ENCODE peak calls at places on chromosomes 5 and 9, in seven cellular contexts. Q, P, X, W, F, A and J are unnamed samples. For H3K9me3, the result is how much of the 10 kb centered on the place peaks cover.

GRCh38 chr5:113552620-113553019 is 39.1 kb downstream of the YTHDC2 start:
- DNase-seq in A (no peak), X (no peak), W (no peak), P (no peak), F (no peak), Q (no peak), J (no peak)

GRCh38 chr5:133732536-133732935 is 120.2 kb upstream of the FSTL4 start:
- DNase-seq in A (no peak), Q (no peak), P (no peak), X (no peak), W (no peak), F (no peak), J (no peak)

GRCh38 chr9:109934499-109935214 is 154.7 kb downstream of the PALM2AKAP2 start:
- DNase-seq in P (no peak), X (no peak), F (no peak), A (no peak), W (no peak), Q (no peak), J (no peak)

GRCh38 chr5:74762599-74762998 is 4.3 kb downstream of the GFM2 start:
- DNase-seq in P (no peak), A (no peak), Q (no peak), F (no peak), W (no peak), X (no peak), J (no peak)

GRCh38 chr5:152560508-152561137 is 155.5 kb upstream of the NMUR2 start:
- DNase-seq in F (peak), P (peak), A (peak), W (peak), X (peak), Q (peak), J (no peak)

GRCh38 chr5:145062280-145062679 is 772.9 kb downstream of the PRELID2 start:
- DNase-seq in W (no peak), X (no peak), A (no peak), F (no peak), Q (no peak), P (no peak), J (no peak)

GRCh38 chr5:62155988-62156387 is 150.0 kb upstream of the KIF2A start:
- DNase-seq in Q (no peak), W (no peak), X (no peak), P (no peak), F (no peak), A (no peak), J (no peak)

GRCh38 chr9:76732341-76732958 is 31.8 kb upstream of the PCA3 start:
- DNase-seq in A (no peak), Q (no peak), P (no peak), F (no peak), X (no peak), W (no peak), J (no peak)

GRCh38 chr9:103898550-103898949 is 195.6 kb upstream of the SMC2 start:
- DNase-seq in W (no peak), Q (no peak), A (no peak), X (no peak), F (no peak), P (no peak), J (no peak)

GRCh38 chr5:161269125-161269524 is 277.4 kb downstream of the GABRB2 start:
- DNase-seq in P (no peak), Q (no peak), A (no peak), W (no peak), F (no peak), X (no peak), J (no peak)

GRCh38 chr5:134586866-134587524 is 45.6 kb downstream of the SAR1B start:
- DNase-seq in A (peak), P (peak), Q (peak), F (peak), X (peak), W (peak), J (peak)

GRCh38 chr5:95791751-95792150 is 30.8 kb downstream of the GLRX start:
- DNase-seq in A (no peak), F (no peak), P (no peak), Q (no peak), W (no peak), X (no peak), J (no peak)

GRCh38 chr5:13322769-13323168 is 621.7 kb downstream of the DNAH5 start:
- DNase-seq in W (no peak), Q (no peak), X (no peak), A (no peak), F (no peak), P (no peak), J (no peak)

GRCh38 chr9:34623386-34624235 is 3.3 kb upstream of the DCTN3 start:
- DNase-seq in F (no peak), X (no peak), W (no peak), P (no peak), Q (no peak), A (no peak), J (no peak)

GRCh38 chr9:95822583-95823431 is 52.7 kb upstream of the ERCC6L2 start:
- DNase-seq in Q (no peak), A (no peak), W (no peak), F (no peak), X (no peak), P (no peak), J (no peak)

GRCh38 chr9:99485461-99485860 is 263.4 kb downstream of the SEC61B start:
- DNase-seq in P (no peak), F (no peak), W (no peak), X (no peak), Q (no peak), A (no peak), J (no peak)

GRCh38 chr9:35749515-35750255 is 598 bp downstream of the RGP1 start:
- DNase-seq in A (no peak), Q (peak), P (no peak), X (no peak), F (peak), W (peak), J (no peak)

GRCh38 chr9:107989544-107989943 is 500.0 kb upstream of the KLF4 start:
- DNase-seq in Q (no peak), W (no peak), P (no peak), X (peak), A (no peak), F (no peak), J (peak)

GRCh38 chr9:36871606-36872005 is 162.5 kb downstream of the PAX5 start:
- DNase-seq in F (no peak), A (no peak), Q (no peak), P (no peak), W (no peak), X (no peak), J (no peak)

GRCh38 chr9:5510360-5510931 is at the start of gene PDCD1LG2:
- DNase-seq in X (no peak), A (peak), P (no peak), Q (no peak), F (no peak), W (no peak), J (no peak)

GRCh38 chr5:20294696-20295095 is 306.7 kb upstream of the CDH18 start:
- DNase-seq in F (no peak), Q (no peak), W (no peak), X (no peak), A (no peak), P (no peak), J (no peak)
- H3K9me3 ChIP-seq in F (under half), Q (under half), W (under half), X (under half), A (under half), P (under half), J (under half)

GRCh38 chr9:61673664-61674381 is 484.0 kb downstream of the SPATA31A7 start:
- DNase-seq in Q (no peak), X (no peak), P (peak), A (peak), W (no peak), F (peak), J (no peak)

GRCh38 chr9:61673247-61673646 is 483.4 kb downstream of the SPATA31A7 start:
- DNase-seq in A (no peak), X (no peak), F (peak), W (no peak), Q (no peak), P (no peak), J (no peak)

GRCh38 chr9:61674882-61675281 is 485.0 kb downstream of the SPATA31A7 start:
- DNase-seq in Q (no peak), W (no peak), A (no peak), X (no peak), P (peak), F (no peak), J (no peak)

GRCh38 chr9:61671276-61671973 is 481.6 kb downstream of the SPATA31A7 start:
- DNase-seq in P (no peak), Q (no peak), A (peak), X (peak), F (peak), W (no peak), J (no peak)

GRCh38 chr9:61674465-61674864 is 484.6 kb downstream of the SPATA31A7 start:
- DNase-seq in A (no peak), P (peak), Q (no peak), F (no peak), W (no peak), X (no peak), J (no peak)
- H3K9me3 ChIP-seq in A (under half), P (under half), Q (under half), F (under half), W (under half), X (under half), J (under half)

DNA sequence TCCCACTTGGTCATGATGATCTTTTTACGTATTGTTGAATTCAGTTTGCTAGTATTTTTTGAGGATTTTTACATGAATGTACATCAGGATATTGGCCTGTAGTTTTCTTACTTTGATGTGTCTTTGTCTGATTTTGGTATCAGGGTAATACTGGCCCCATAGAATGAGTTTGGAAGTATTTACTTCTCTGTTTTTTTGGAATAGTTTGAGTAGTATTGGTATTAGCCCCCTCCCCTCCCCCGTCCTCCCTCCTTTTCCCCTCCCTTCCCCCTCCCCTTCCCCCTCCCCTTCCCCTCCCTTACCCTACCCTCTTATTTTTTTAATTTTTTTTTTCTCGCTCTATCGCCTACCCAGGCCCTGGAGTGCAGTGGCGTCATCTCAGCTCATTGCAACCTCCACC is 10.3 kb downstream of the CDK7 start:
- DNase-seq in Q (no peak), X (no peak), W (no peak), F (no peak), P (no peak), A (no peak), J (no peak)
- H3K9me3 ChIP-seq in Q (under half), X (under half), W (under half), F (under half), P (under half), A (under half), J (under half)

GRCh38 chr5:149088686-149089085 is 25.8 kb upstream of the SH3TC2 start:
- DNase-seq in X (no peak), P (no peak), F (no peak), W (no peak), A (no peak), Q (no peak), J (no peak)

GRCh38 chr5:149094996-149095395 is 32.1 kb upstream of the SH3TC2 start:
- DNase-seq in F (no peak), P (no peak), W (no peak), X (no peak), A (no peak), Q (no peak), J (no peak)

GRCh38 chr5:149093625-149094024 is 30.8 kb upstream of the SH3TC2 start:
- DNase-seq in X (no peak), A (no peak), Q (no peak), W (no peak), P (no peak), F (no peak), J (no peak)
- H3K9me3 ChIP-seq in X (under half), A (under half), Q (under half), W (under half), P (under half), F (under half), J (under half)

GRCh38 chr5:178793696-178794095 is 63.2 kb upstream of the ZNF354A start:
- DNase-seq in Q (no peak), A (no peak), F (peak), P (peak), W (no peak), X (no peak), J (no peak)

GRCh38 chr5:178794433-178794832 is 64.0 kb upstream of the ZNF354A start:
- DNase-seq in Q (no peak), P (no peak), W (no peak), A (no peak), F (peak), X (no peak), J (no peak)

GRCh38 chr5:178790371-178790770 is 59.9 kb upstream of the ZNF354A start:
- DNase-seq in P (peak), Q (no peak), A (no peak), F (peak), X (no peak), W (no peak), J (no peak)

GRCh38 chr5:178791976-178792375 is 61.5 kb upstream of the ZNF354A start:
- DNase-seq in Q (no peak), A (no peak), W (no peak), F (peak), X (no peak), P (peak), J (no peak)

DNA sequence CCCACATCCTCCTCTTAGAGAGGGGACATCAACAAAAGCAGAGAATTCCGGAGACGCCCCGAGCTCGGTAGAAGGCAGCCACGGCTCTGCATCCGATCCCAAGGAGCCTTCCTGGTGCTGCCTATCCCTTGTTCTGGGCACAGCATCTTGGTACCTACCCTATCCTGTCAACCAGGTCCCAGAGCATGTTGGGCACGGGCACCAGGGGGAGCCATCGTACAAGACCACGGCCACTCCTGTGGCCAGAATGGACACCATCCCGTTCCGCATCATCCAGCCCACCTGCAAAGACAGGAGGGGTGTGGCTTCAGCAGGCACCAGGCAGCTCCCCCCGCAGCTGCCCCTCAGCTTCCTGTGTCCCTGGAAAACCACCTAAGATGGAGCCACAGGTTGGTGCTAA is 62.7 kb upstream of the ZNF354A start:
- DNase-seq in A (peak), X (no peak), Q (peak), F (peak), W (peak), P (peak), J (no peak)
- H3K9me3 ChIP-seq in A (under half), X (under half), Q (under half), F (under half), W (under half), P (under half), J (under half)

GRCh38 chr9:135123735-135124134 is 36.3 kb downstream of the OLFM1 start:
- DNase-seq in A (peak), X (no peak), P (no peak), F (no peak), W (no peak), Q (no peak), J (peak)
- H3K9me3 ChIP-seq in A (under half), X (under half), P (under half), F (under half), W (under half), Q (under half), J (under half)

DNA sequence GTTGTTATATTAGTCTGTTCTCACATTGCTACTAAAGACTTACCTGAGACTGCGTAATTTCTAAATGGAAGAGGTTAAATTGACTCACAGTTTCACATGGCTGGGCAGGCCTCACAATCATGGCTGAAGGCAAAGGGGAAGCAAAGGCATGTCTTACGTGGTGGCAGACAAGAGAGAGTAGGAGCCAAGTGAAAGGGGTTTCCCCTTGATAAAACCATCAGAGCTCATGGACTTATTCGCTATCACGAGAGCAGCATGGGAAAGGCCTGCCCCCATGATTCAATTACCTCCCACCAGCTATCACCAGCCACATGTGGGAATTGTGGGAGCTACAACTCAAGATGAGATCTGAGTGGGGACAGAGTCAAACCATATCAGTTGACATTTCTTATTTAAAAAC is 374.5 kb upstream of the RORB start:
- DNase-seq in Q (no peak), F (no peak), P (no peak), X (no peak), W (no peak), A (no peak), J (no peak)
- H3K9me3 ChIP-seq in Q (under half), F (under half), P (under half), X (under half), W (under half), A (under half), J (under half)